ENCODE peak calls at places on chromosomes 7 and 10, in ten cellular contexts. One of them, this sample, is unnamed.

GRCh38 chr7:131235489-131236317 is 92.0 kb upstream of the MKLN1 start:
- DNase-seq in ureter: peak; percentile 62
- DNase-seq in iPS-NIHi11: peak; percentile 18
- DNase-seq in GM13977: no peak
- DNase-seq in tibial artery: peak; percentile 43
- DNase-seq in stimulated activated CD8-positive, alpha-beta memory T cell treated with anti-CD3 and anti-CD28 coated beads, Interleukin-15, amount 100 ng/mL, for 1 hour: peak; percentile 58
- DNase-seq in Peyer's patch: peak; percentile 73
- DNase-seq in astrocyte of the cerebellum: peak; percentile 100
- DNase-seq in brain microvascular endothelial cell: peak; percentile 100
- DNase-seq in transverse colon: peak; percentile 19
- DNase-seq in this sample: peak; percentile 96

GRCh38 chr10:11255796-11256444 is 238.2 kb downstream of the CELF2 start:
- DNase-seq in ureter: no peak
- DNase-seq in iPS-NIHi11: no peak
- DNase-seq in GM13977: no peak
- DNase-seq in tibial artery: no peak
- DNase-seq in stimulated activated CD8-positive, alpha-beta memory T cell treated with anti-CD3 and anti-CD28 coated beads, Interleukin-15, amount 100 ng/mL, for 1 hour: no peak
- DNase-seq in Peyer's patch: no peak
- DNase-seq in astrocyte of the cerebellum: no peak
- DNase-seq in brain microvascular endothelial cell: no peak
- DNase-seq in transverse colon: no peak
- DNase-seq in this sample: no peak

GRCh38 chr10:63515002-63515763 is 6.0 kb upstream of the REEP3 start:
- DNase-seq in ureter: no peak
- DNase-seq in iPS-NIHi11: peak; percentile 60
- DNase-seq in GM13977: no peak
- DNase-seq in tibial artery: no peak
- DNase-seq in stimulated activated CD8-positive, alpha-beta memory T cell treated with anti-CD3 and anti-CD28 coated beads, Interleukin-15, amount 100 ng/mL, for 1 hour: no peak
- DNase-seq in Peyer's patch: no peak
- DNase-seq in astrocyte of the cerebellum: peak; percentile 48
- DNase-seq in brain microvascular endothelial cell: peak; percentile 80
- DNase-seq in transverse colon: no peak
- DNase-seq in this sample: peak; percentile 74

GRCh38 chr7:28329616-28330373 is 82.5 kb upstream of the CREB5 start:
- DNase-seq in ureter: no peak
- DNase-seq in iPS-NIHi11: no peak
- DNase-seq in GM13977: no peak
- DNase-seq in tibial artery: no peak
- DNase-seq in stimulated activated CD8-positive, alpha-beta memory T cell treated with anti-CD3 and anti-CD28 coated beads, Interleukin-15, amount 100 ng/mL, for 1 hour: no peak
- DNase-seq in Peyer's patch: peak; percentile 47
- DNase-seq in astrocyte of the cerebellum: no peak
- DNase-seq in brain microvascular endothelial cell: no peak
- DNase-seq in transverse colon: peak; percentile 21
- DNase-seq in this sample: no peak

GRCh38 chr7:158488225-158488889 is 99.3 kb downstream of the PTPRN2 start:
- DNase-seq in ureter: no peak
- DNase-seq in iPS-NIHi11: no peak
- DNase-seq in GM13977: no peak
- DNase-seq in tibial artery: no peak
- DNase-seq in stimulated activated CD8-positive, alpha-beta memory T cell treated with anti-CD3 and anti-CD28 coated beads, Interleukin-15, amount 100 ng/mL, for 1 hour: no peak
- DNase-seq in Peyer's patch: no peak
- DNase-seq in astrocyte of the cerebellum: no peak
- DNase-seq in brain microvascular endothelial cell: no peak
- DNase-seq in transverse colon: no peak
- DNase-seq in this sample: no peak

GRCh38 chr10:21488246-21488953 is 37.1 kb downstream of the SKIDA1 start:
- DNase-seq in ureter: no peak
- DNase-seq in iPS-NIHi11: no peak
- DNase-seq in GM13977: no peak
- DNase-seq in tibial artery: no peak
- DNase-seq in stimulated activated CD8-positive, alpha-beta memory T cell treated with anti-CD3 and anti-CD28 coated beads, Interleukin-15, amount 100 ng/mL, for 1 hour: no peak
- DNase-seq in Peyer's patch: no peak
- DNase-seq in astrocyte of the cerebellum: no peak
- DNase-seq in brain microvascular endothelial cell: no peak
- DNase-seq in transverse colon: no peak
- DNase-seq in this sample: no peak

GRCh38 chr10:92242910-92243671 is 47.8 kb downstream of the CPEB3 start:
- DNase-seq in ureter: peak; percentile 74
- DNase-seq in iPS-NIHi11: peak; percentile 75
- DNase-seq in GM13977: peak; percentile 42
- DNase-seq in tibial artery: peak; percentile 54
- DNase-seq in stimulated activated CD8-positive, alpha-beta memory T cell treated with anti-CD3 and anti-CD28 coated beads, Interleukin-15, amount 100 ng/mL, for 1 hour: peak; percentile 11
- DNase-seq in Peyer's patch: peak; percentile 84
- DNase-seq in astrocyte of the cerebellum: peak; percentile 34
- DNase-seq in brain microvascular endothelial cell: peak; percentile 49
- DNase-seq in transverse colon: peak; percentile 66
- DNase-seq in this sample: peak; percentile 66

GRCh38 chr10:60073781-60074656 is 167.7 kb upstream of the CCDC6 start:
- DNase-seq in ureter: no peak
- DNase-seq in iPS-NIHi11: no peak
- DNase-seq in GM13977: peak; percentile 39
- DNase-seq in tibial artery: no peak
- DNase-seq in stimulated activated CD8-positive, alpha-beta memory T cell treated with anti-CD3 and anti-CD28 coated beads, Interleukin-15, amount 100 ng/mL, for 1 hour: no peak
- DNase-seq in Peyer's patch: no peak
- DNase-seq in astrocyte of the cerebellum: no peak
- DNase-seq in brain microvascular endothelial cell: no peak
- DNase-seq in transverse colon: no peak
- DNase-seq in this sample: no peak

GRCh38 chr10:47443145-47443544 is 40.8 kb downstream of the ANXA8 start:
- DNase-seq in ureter: no peak
- DNase-seq in iPS-NIHi11: no peak
- DNase-seq in GM13977: no peak
- DNase-seq in tibial artery: no peak
- DNase-seq in stimulated activated CD8-positive, alpha-beta memory T cell treated with anti-CD3 and anti-CD28 coated beads, Interleukin-15, amount 100 ng/mL, for 1 hour: no peak
- DNase-seq in Peyer's patch: no peak
- DNase-seq in astrocyte of the cerebellum: no peak
- DNase-seq in brain microvascular endothelial cell: no peak
- DNase-seq in transverse colon: no peak
- DNase-seq in this sample: peak; percentile 39

GRCh38 chr10:112658900-112659328 is 211.9 kb downstream of the VTI1A start:
- DNase-seq in ureter: no peak
- DNase-seq in iPS-NIHi11: no peak
- DNase-seq in GM13977: no peak
- DNase-seq in tibial artery: no peak
- DNase-seq in stimulated activated CD8-positive, alpha-beta memory T cell treated with anti-CD3 and anti-CD28 coated beads, Interleukin-15, amount 100 ng/mL, for 1 hour: no peak
- DNase-seq in Peyer's patch: no peak
- DNase-seq in astrocyte of the cerebellum: no peak
- DNase-seq in brain microvascular endothelial cell: peak; percentile 46
- DNase-seq in transverse colon: no peak
- DNase-seq in this sample: peak; percentile 72

GRCh38 chr10:69348824-69349541 is 67.7 kb downstream of the TACR2 start:
- DNase-seq in ureter: no peak
- DNase-seq in iPS-NIHi11: no peak
- DNase-seq in GM13977: no peak
- DNase-seq in tibial artery: peak; percentile 81
- DNase-seq in stimulated activated CD8-positive, alpha-beta memory T cell treated with anti-CD3 and anti-CD28 coated beads, Interleukin-15, amount 100 ng/mL, for 1 hour: no peak
- DNase-seq in Peyer's patch: no peak
- DNase-seq in astrocyte of the cerebellum: peak; percentile 95
- DNase-seq in brain microvascular endothelial cell: peak; percentile 65
- DNase-seq in transverse colon: peak; percentile 58
- DNase-seq in this sample: peak; percentile 97

GRCh38 chr10:31581741-31582323 is 262.8 kb downstream of the ZEB1 start:
- DNase-seq in ureter: no peak
- DNase-seq in iPS-NIHi11: no peak
- DNase-seq in GM13977: peak; percentile 74
- DNase-seq in tibial artery: no peak
- DNase-seq in stimulated activated CD8-positive, alpha-beta memory T cell treated with anti-CD3 and anti-CD28 coated beads, Interleukin-15, amount 100 ng/mL, for 1 hour: no peak
- DNase-seq in Peyer's patch: no peak
- DNase-seq in astrocyte of the cerebellum: no peak
- DNase-seq in brain microvascular endothelial cell: no peak
- DNase-seq in transverse colon: no peak
- DNase-seq in this sample: no peak

GRCh38 chr10:130459011-130459410 is 322.8 kb downstream of the GLRX3 start:
- DNase-seq in ureter: no peak
- DNase-seq in iPS-NIHi11: no peak
- DNase-seq in GM13977: no peak
- DNase-seq in tibial artery: no peak
- DNase-seq in stimulated activated CD8-positive, alpha-beta memory T cell treated with anti-CD3 and anti-CD28 coated beads, Interleukin-15, amount 100 ng/mL, for 1 hour: no peak
- DNase-seq in Peyer's patch: peak; percentile 15
- DNase-seq in astrocyte of the cerebellum: no peak
- DNase-seq in brain microvascular endothelial cell: no peak
- DNase-seq in transverse colon: no peak
- DNase-seq in this sample: no peak

GRCh38 chr7:2360791-2361190 is 6.2 kb downstream of the EIF3B start:
- DNase-seq in ureter: no peak
- DNase-seq in iPS-NIHi11: no peak
- DNase-seq in GM13977: no peak
- DNase-seq in tibial artery: no peak
- DNase-seq in stimulated activated CD8-positive, alpha-beta memory T cell treated with anti-CD3 and anti-CD28 coated beads, Interleukin-15, amount 100 ng/mL, for 1 hour: no peak
- DNase-seq in Peyer's patch: no peak
- DNase-seq in astrocyte of the cerebellum: no peak
- DNase-seq in brain microvascular endothelial cell: no peak
- DNase-seq in transverse colon: no peak
- DNase-seq in this sample: peak; percentile 83

GRCh38 chr10:82477776-82478175 is 602.8 kb downstream of the NRG3 start:
- DNase-seq in ureter: no peak
- DNase-seq in iPS-NIHi11: no peak
- DNase-seq in GM13977: no peak
- DNase-seq in tibial artery: no peak
- DNase-seq in stimulated activated CD8-positive, alpha-beta memory T cell treated with anti-CD3 and anti-CD28 coated beads, Interleukin-15, amount 100 ng/mL, for 1 hour: no peak
- DNase-seq in Peyer's patch: no peak
- DNase-seq in astrocyte of the cerebellum: no peak
- DNase-seq in brain microvascular endothelial cell: no peak
- DNase-seq in transverse colon: no peak
- DNase-seq in this sample: no peak

GRCh38 chr7:27922907-27923306 is 182.9 kb downstream of the TAX1BP1 start:
- DNase-seq in ureter: no peak
- DNase-seq in iPS-NIHi11: no peak
- DNase-seq in GM13977: no peak
- DNase-seq in tibial artery: no peak
- DNase-seq in stimulated activated CD8-positive, alpha-beta memory T cell treated with anti-CD3 and anti-CD28 coated beads, Interleukin-15, amount 100 ng/mL, for 1 hour: no peak
- DNase-seq in Peyer's patch: no peak
- DNase-seq in astrocyte of the cerebellum: no peak
- DNase-seq in brain microvascular endothelial cell: no peak
- DNase-seq in transverse colon: no peak
- DNase-seq in this sample: no peak

GRCh38 chr10:77264107-77264506 is 373.5 kb downstream of the KCNMA1 start:
- DNase-seq in ureter: no peak
- DNase-seq in iPS-NIHi11: no peak
- DNase-seq in GM13977: peak; percentile 21
- DNase-seq in tibial artery: no peak
- DNase-seq in stimulated activated CD8-positive, alpha-beta memory T cell treated with anti-CD3 and anti-CD28 coated beads, Interleukin-15, amount 100 ng/mL, for 1 hour: no peak
- DNase-seq in Peyer's patch: no peak
- DNase-seq in astrocyte of the cerebellum: no peak
- DNase-seq in brain microvascular endothelial cell: no peak
- DNase-seq in transverse colon: no peak
- DNase-seq in this sample: no peak

GRCh38 chr7:14125998-14126397 is 136.5 kb upstream of the ETV1 start:
- DNase-seq in ureter: no peak
- DNase-seq in iPS-NIHi11: peak; percentile 6
- DNase-seq in GM13977: no peak
- DNase-seq in tibial artery: no peak
- DNase-seq in stimulated activated CD8-positive, alpha-beta memory T cell treated with anti-CD3 and anti-CD28 coated beads, Interleukin-15, amount 100 ng/mL, for 1 hour: no peak
- DNase-seq in Peyer's patch: no peak
- DNase-seq in astrocyte of the cerebellum: no peak
- DNase-seq in brain microvascular endothelial cell: peak; percentile 34
- DNase-seq in transverse colon: no peak
- DNase-seq in this sample: no peak

GRCh38 chr7:31633894-31634494 is 53.0 kb upstream of the PPP1R17 start:
- DNase-seq in ureter: peak; percentile 57
- DNase-seq in iPS-NIHi11: peak; percentile 75
- DNase-seq in GM13977: peak; percentile 32
- DNase-seq in tibial artery: peak; percentile 29
- DNase-seq in stimulated activated CD8-positive, alpha-beta memory T cell treated with anti-CD3 and anti-CD28 coated beads, Interleukin-15, amount 100 ng/mL, for 1 hour: no peak
- DNase-seq in Peyer's patch: peak; percentile 74
- DNase-seq in astrocyte of the cerebellum: peak; percentile 50
- DNase-seq in brain microvascular endothelial cell: peak; percentile 47
- DNase-seq in transverse colon: peak; percentile 62
- DNase-seq in this sample: peak; percentile 48

GRCh38 chr10:121926669-121927360 is 1.0 kb downstream of the ATE1 start:
- DNase-seq in ureter: no peak
- DNase-seq in iPS-NIHi11: peak; percentile 27
- DNase-seq in GM13977: peak; percentile 27
- DNase-seq in tibial artery: no peak
- DNase-seq in stimulated activated CD8-positive, alpha-beta memory T cell treated with anti-CD3 and anti-CD28 coated beads, Interleukin-15, amount 100 ng/mL, for 1 hour: peak; percentile 1
- DNase-seq in Peyer's patch: no peak
- DNase-seq in astrocyte of the cerebellum: no peak
- DNase-seq in brain microvascular endothelial cell: peak; percentile 16
- DNase-seq in transverse colon: no peak
- DNase-seq in this sample: no peak

GRCh38 chr10:116472874-116473273 is 45.2 kb downstream of the PNLIPRP3 start:
- DNase-seq in ureter: no peak
- DNase-seq in iPS-NIHi11: no peak
- DNase-seq in GM13977: no peak
- DNase-seq in tibial artery: no peak
- DNase-seq in stimulated activated CD8-positive, alpha-beta memory T cell treated with anti-CD3 and anti-CD28 coated beads, Interleukin-15, amount 100 ng/mL, for 1 hour: no peak
- DNase-seq in Peyer's patch: no peak
- DNase-seq in astrocyte of the cerebellum: no peak
- DNase-seq in brain microvascular endothelial cell: no peak
- DNase-seq in transverse colon: no peak
- DNase-seq in this sample: peak; percentile 13

GRCh38 chr7:138510003-138510402 is 49.9 kb downstream of the TRIM24 start:
- DNase-seq in ureter: no peak
- DNase-seq in iPS-NIHi11: no peak
- DNase-seq in GM13977: no peak
- DNase-seq in tibial artery: no peak
- DNase-seq in stimulated activated CD8-positive, alpha-beta memory T cell treated with anti-CD3 and anti-CD28 coated beads, Interleukin-15, amount 100 ng/mL, for 1 hour: no peak
- DNase-seq in Peyer's patch: no peak
- DNase-seq in astrocyte of the cerebellum: no peak
- DNase-seq in brain microvascular endothelial cell: no peak
- DNase-seq in transverse colon: no peak
- DNase-seq in this sample: no peak

GRCh38 chr7:107742678-107743566 is 1.0 kb upstream of the CBLL1 start:
- DNase-seq in ureter: peak; percentile 57
- DNase-seq in iPS-NIHi11: peak; percentile 59
- DNase-seq in GM13977: no peak
- DNase-seq in tibial artery: peak; percentile 50
- DNase-seq in stimulated activated CD8-positive, alpha-beta memory T cell treated with anti-CD3 and anti-CD28 coated beads, Interleukin-15, amount 100 ng/mL, for 1 hour: no peak
- DNase-seq in Peyer's patch: peak; percentile 81
- DNase-seq in astrocyte of the cerebellum: no peak
- DNase-seq in brain microvascular endothelial cell: no peak
- DNase-seq in transverse colon: peak; percentile 63
- DNase-seq in this sample: no peak

GRCh38 chr10:73060738-73061635 is 35.7 kb downstream of the P4HA1 start:
- DNase-seq in ureter: no peak
- DNase-seq in iPS-NIHi11: peak; percentile 49
- DNase-seq in GM13977: peak; percentile 30
- DNase-seq in tibial artery: no peak
- DNase-seq in stimulated activated CD8-positive, alpha-beta memory T cell treated with anti-CD3 and anti-CD28 coated beads, Interleukin-15, amount 100 ng/mL, for 1 hour: no peak
- DNase-seq in Peyer's patch: no peak
- DNase-seq in astrocyte of the cerebellum: no peak
- DNase-seq in brain microvascular endothelial cell: no peak
- DNase-seq in transverse colon: no peak
- DNase-seq in this sample: peak; percentile 37